ENCODE peak calls at places on chromosomes 16 and 17, in eight cellular contexts. G is CD8-positive, alpha-beta T cell; Y is stimulated activated CD8-positive, alpha-beta memory T cell treated with anti-CD3 and anti-CD28 coated beads, Interleukin-7, amount 100 ng/mL, for 1 hour; D is ACHN; X is NCI-H2029; P is WTC11; H is A549; L is SW 1271. E is an unnamed sample.

GRCh38 chr17:78133179-78133951 is 2.8 kb downstream of the TMC8 start:
- DNase-seq in G (peak), Y (no peak), D (no peak), X (no peak), P (no peak), H (no peak), L (no peak), E (no peak)

GRCh38 chr17:77995146-77995852 is 36.8 kb downstream of the TNRC6C start:
- DNase-seq in G (no peak), Y (no peak), D (no peak), X (no peak), P (no peak), H (no peak), L (no peak), E (no peak)

GRCh38 chr16:3443108-3444031 is at the start of the genes NAA60 and ZNF597:
- DNase-seq in G (peak), Y (peak), D (peak), X (peak), P (peak), H (peak), L (peak), E (no peak)

GRCh38 chr17:42979511-42980273 is at the start of gene PTGES3L:
- DNase-seq in G (peak), Y (no peak), D (peak), X (peak), P (peak), H (peak), L (peak), E (peak)

GRCh38 chr16:678858-679807 is 1.1 kb upstream of the STUB1 start:
- DNase-seq in G (peak), Y (no peak), D (peak), X (peak), P (peak), H (no peak), L (peak), E (peak)

GRCh38 chr16:87129771-87130170 is 187.4 kb downstream of the C16orf95 start:
- DNase-seq in G (no peak), Y (no peak), D (no peak), X (no peak), P (no peak), H (no peak), L (no peak), E (peak)

GRCh38 chr17:45228985-45229517 is 7.4 kb downstream of the FMNL1 start:
- DNase-seq in G (peak), Y (peak), D (no peak), X (no peak), P (peak), H (peak), L (no peak), E (peak)

GRCh38 chr16:58280846-58281301 is 14.0 kb downstream of the PRSS54 start:
- DNase-seq in G (no peak), Y (no peak), D (no peak), X (no peak), P (no peak), H (no peak), L (no peak), E (peak)

GRCh38 chr16:22948058-22948602 is 134.2 kb downstream of the HS3ST2 start:
- DNase-seq in G (no peak), Y (no peak), D (no peak), X (no peak), P (peak), H (no peak), L (no peak), E (no peak)

GRCh38 chr17:75773121-75773807 is 8.3 kb upstream of the GALK1 start:
- DNase-seq in G (no peak), Y (no peak), D (no peak), X (no peak), P (no peak), H (no peak), L (no peak), E (no peak)

GRCh38 chr17:39486242-39486641 is 25.0 kb downstream of the CDK12 start:
- DNase-seq in G (no peak), Y (no peak), D (no peak), X (no peak), P (no peak), H (no peak), L (no peak), E (no peak)

GRCh38 chr17:49928126-49928800 is 40.7 kb upstream of the DLX4 start:
- DNase-seq in G (no peak), Y (no peak), D (no peak), X (no peak), P (no peak), H (no peak), L (no peak), E (no peak)

GRCh38 chr17:47205419-47205963 is 3.7 kb upstream of the MYL4 start:
- DNase-seq in G (peak), Y (no peak), D (peak), X (peak), P (peak), H (no peak), L (no peak), E (peak)

GRCh38 chr17:73387746-73388577 is 76.2 kb upstream of the CDC42EP4 start:
- DNase-seq in G (no peak), Y (no peak), D (no peak), X (no peak), P (no peak), H (no peak), L (no peak), E (no peak)

GRCh38 chr17:60230358-60230757 is 80.6 kb downstream of the CA4 start:
- DNase-seq in G (no peak), Y (no peak), D (no peak), X (no peak), P (no peak), H (no peak), L (no peak), E (no peak)

GRCh38 chr16:74724820-74725549 is 24.3 kb upstream of the MLKL start:
- DNase-seq in G (no peak), Y (no peak), D (no peak), X (no peak), P (no peak), H (no peak), L (no peak), E (peak)

GRCh38 chr16:49682577-49683165 is 173.2 kb downstream of the ZNF423 start:
- DNase-seq in G (no peak), Y (no peak), D (no peak), X (no peak), P (no peak), H (no peak), L (no peak), E (no peak)

GRCh38 chr17:4920351-4921048 is 11.6 kb upstream of the GP1BA start:
- DNase-seq in G (no peak), Y (no peak), D (no peak), X (no peak), P (no peak), H (no peak), L (no peak), E (no peak)

GRCh38 chr16:82862057-82862456 is 235.3 kb downstream of the CDH13 start:
- DNase-seq in G (no peak), Y (no peak), D (no peak), X (no peak), P (no peak), H (no peak), L (no peak), E (no peak)

GRCh38 chr17:50692448-50693040 is 15.2 kb downstream of the ANKRD40 start:
- DNase-seq in G (no peak), Y (no peak), D (no peak), X (no peak), P (no peak), H (no peak), L (no peak), E (no peak)

GRCh38 chr17:10875984-10876555 is 38.2 kb upstream of the PIRT start:
- DNase-seq in G (peak), Y (no peak), D (peak), X (no peak), P (peak), H (peak), L (peak), E (peak)

GRCh38 chr16:60142991-60143705 is 1409.0 kb upstream of the GOT2 start:
- DNase-seq in G (no peak), Y (no peak), D (no peak), X (no peak), P (no peak), H (no peak), L (no peak), E (no peak)

GRCh38 chr16:51157698-51158097 is 6.6 kb upstream of the SALL1 start:
- DNase-seq in G (no peak), Y (no peak), D (no peak), X (no peak), P (no peak), H (no peak), L (no peak), E (no peak)

GRCh38 chr17:77897741-77898301 is 60.7 kb upstream of the TNRC6C start:
- DNase-seq in G (no peak), Y (no peak), D (no peak), X (no peak), P (no peak), H (no peak), L (no peak), E (no peak)

GRCh38 chr16:2145843-2146242 is 2.6 kb upstream of the RAB26 start:
- DNase-seq in G (no peak), Y (no peak), D (no peak), X (no peak), P (no peak), H (no peak), L (no peak), E (no peak)

GRCh38 chr17:28597606-28598383 is 1.0 kb downstream of the SPAG5 start:
- DNase-seq in G (no peak), Y (no peak), D (no peak), X (no peak), P (no peak), H (no peak), L (no peak), E (no peak)

GRCh38 chr16:11078812-11079459 is 134.6 kb downstream of the CLEC16A start:
- DNase-seq in G (no peak), Y (no peak), D (peak), X (no peak), P (no peak), H (no peak), L (no peak), E (no peak)

GRCh38 chr17:12727076-12727750 is 61.5 kb downstream of the MYOCD start:
- DNase-seq in G (no peak), Y (no peak), D (no peak), X (no peak), P (no peak), H (no peak), L (no peak), E (no peak)

GRCh38 chr16:55370762-55371482 is 46.9 kb downstream of the IRX6 start:
- DNase-seq in G (no peak), Y (no peak), D (peak), X (no peak), P (peak), H (peak), L (no peak), E (peak)

GRCh38 chr17:50542795-50543774 is 3.9 kb upstream of the SPATA20 start:
- DNase-seq in G (no peak), Y (no peak), D (no peak), X (no peak), P (no peak), H (peak), L (no peak), E (no peak)

GRCh38 chr17:32483451-32484019 is 3.3 kb upstream of the CDK5R1 start:
- DNase-seq in G (peak), Y (no peak), D (peak), X (peak), P (peak), H (peak), L (peak), E (peak)

GRCh38 chr17:48412841-48413240 is 17.2 kb downstream of the SKAP1 start:
- DNase-seq in G (no peak), Y (no peak), D (no peak), X (no peak), P (no peak), H (no peak), L (no peak), E (no peak)

GRCh38 chr17:74303300-74303699 is 22.7 kb upstream of the KIF19 start:
- DNase-seq in G (no peak), Y (no peak), D (no peak), X (peak), P (no peak), H (no peak), L (no peak), E (no peak)

GRCh38 chr17:1951920-1952319 is 73.2 kb downstream of the RTN4RL1 start:
- DNase-seq in G (no peak), Y (no peak), D (no peak), X (no peak), P (no peak), H (no peak), L (no peak), E (no peak)

GRCh38 chr16:23801387-23801786 is 34.4 kb upstream of the PRKCB start:
- DNase-seq in G (peak), Y (peak), D (peak), X (peak), P (peak), H (peak), L (peak), E (peak)

GRCh38 chr17:40519089-40519775 is 17.8 kb upstream of the TNS4 start:
- DNase-seq in G (no peak), Y (no peak), D (no peak), X (no peak), P (no peak), H (no peak), L (no peak), E (no peak)

GRCh38 chr17:27596571-27597187 is 34.3 kb upstream of the LGALS9 start:
- DNase-seq in G (no peak), Y (no peak), D (no peak), X (no peak), P (no peak), H (no peak), L (no peak), E (no peak)

E was measured in SW480.